ENCODE peak calls at places on chromosomes 11 and 22, in seven cellular contexts. H, S, J, N, T, Q and I are unnamed samples.

GRCh38 chr11:20501252-20501651 is 98.2 kb upstream of the SLC6A5 start:
- DNase-seq in H (no peak), S (no peak), J (no peak), N (no peak), T (no peak), Q (no peak), I (no peak)

GRCh38 chr11:104028476-104028875 is 8.0 kb upstream of the DDI1 start:
- DNase-seq in H (no peak), S (no peak), J (no peak), N (no peak), T (no peak), Q (no peak), I (no peak)

GRCh38 chr22:50585781-50586180 is 3.1 kb upstream of the CHKB start:
- DNase-seq in H (no peak), S (no peak), J (no peak), N (no peak), T (no peak), Q (no peak), I (no peak)

GRCh38 chr11:110367571-110367970 is 62.2 kb upstream of the FDX1 start:
- DNase-seq in H (no peak), S (no peak), J (no peak), N (no peak), T (no peak), Q (no peak), I (no peak)

GRCh38 chr11:56700242-56700918 is 1.5 kb downstream of the OR9G1 start:
- DNase-seq in H (no peak), S (no peak), J (no peak), N (no peak), T (no peak), Q (no peak), I (no peak)

GRCh38 chr11:87970762-87971161 is 204.5 kb downstream of the RAB38 start:
- DNase-seq in H (no peak), S (no peak), J (no peak), N (no peak), T (no peak), Q (no peak), I (no peak)

GRCh38 chr11:93652161-93652597 is 9.3 kb upstream of the CEP295 start:
- DNase-seq in H (no peak), S (no peak), J (no peak), N (peak; percentile 11), T (no peak), Q (no peak), I (no peak)

GRCh38 chr11:123143921-123144320 is 51.1 kb downstream of the CLMP start:
- DNase-seq in H (no peak), S (no peak), J (no peak), N (no peak), T (no peak), Q (no peak), I (no peak)

GRCh38 chr22:21981874-21982273 is 713 bp downstream of the TOP3B start:
- DNase-seq in H (no peak), S (no peak), J (no peak), N (no peak), T (no peak), Q (no peak), I (no peak)

GRCh38 chr11:112759418-112759817 is 201.8 kb upstream of the NCAM1 start:
- DNase-seq in H (no peak), S (no peak), J (no peak), N (no peak), T (no peak), Q (no peak), I (no peak)

GRCh38 chr11:28049338-28050216 is 58.4 kb downstream of the KIF18A start:
- DNase-seq in H (no peak), S (no peak), J (no peak), N (no peak), T (no peak), Q (no peak), I (no peak)

GRCh38 chr11:69131644-69132300 is 24.0 kb upstream of the SMIM38 start:
- DNase-seq in H (peak; percentile 70), S (no peak), J (peak; percentile 80), N (no peak), T (no peak), Q (no peak), I (peak; percentile 82)

GRCh38 chr11:66728760-66729385 is at the start of gene SPTBN2:
- DNase-seq in H (no peak), S (no peak), J (no peak), N (no peak), T (no peak), Q (no peak), I (no peak)

GRCh38 chr11:130313383-130314183 is 1.1 kb downstream of the ZBTB44 start:
- DNase-seq in H (no peak), S (no peak), J (no peak), N (no peak), T (no peak), Q (no peak), I (no peak)

GRCh38 chr22:46537946-46538815 is 761 bp upstream of the CELSR1 start:
- DNase-seq in H (no peak), S (no peak), J (no peak), N (no peak), T (no peak), Q (no peak), I (no peak)

GRCh38 chr11:64334764-64335741 is 5.0 kb upstream of the CCDC88B start:
- DNase-seq in H (no peak), S (peak; percentile 80), J (no peak), N (no peak), T (no peak), Q (no peak), I (no peak)

GRCh38 chr22:46119729-46120419 is 30.5 kb upstream of the PPARA start:
- DNase-seq in H (peak; percentile 73), S (no peak), J (no peak), N (no peak), T (no peak), Q (no peak), I (no peak)

GRCh38 chr22:42611076-42611475 is 3.6 kb downstream of the POLDIP3 start:
- DNase-seq in H (no peak), S (no peak), J (no peak), N (no peak), T (no peak), Q (no peak), I (no peak)

GRCh38 chr22:20029550-20030225 is 8.8 kb downstream of the TANGO2 start:
- DNase-seq in H (no peak), S (no peak), J (no peak), N (no peak), T (no peak), Q (no peak), I (no peak)

GRCh38 chr11:13308704-13309103 is 31.1 kb downstream of the BMAL1 start:
- DNase-seq in H (no peak), S (no peak), J (no peak), N (no peak), T (no peak), Q (no peak), I (no peak)

GRCh38 chr11:8206251-8207079 is 37.6 kb upstream of the RIC3 start:
- DNase-seq in H (peak; percentile 73), S (no peak), J (no peak), N (no peak), T (no peak), Q (no peak), I (no peak)

GRCh38 chr11:100687630-100688395 is 725 bp downstream of the ARHGAP42 start:
- DNase-seq in H (peak; percentile 58), S (no peak), J (peak; percentile 84), N (no peak), T (no peak), Q (no peak), I (peak; percentile 73)

GRCh38 chr11:68377389-68377795 is 65.0 kb downstream of the LRP5 start:
- DNase-seq in H (no peak), S (no peak), J (no peak), N (no peak), T (no peak), Q (no peak), I (no peak)

GRCh38 chr11:76761959-76762358 is 21.2 kb upstream of the TSKU start:
- DNase-seq in H (no peak), S (no peak), J (no peak), N (no peak), T (no peak), Q (no peak), I (no peak)

GRCh38 chr11:69760319-69760718 is 14.8 kb downstream of the FGF4 start:
- DNase-seq in H (no peak), S (no peak), J (no peak), N (no peak), T (no peak), Q (no peak), I (no peak)

GRCh38 chr11:36462321-36462720 is 47.8 kb downstream of the TRAF6 start:
- DNase-seq in H (no peak), S (no peak), J (no peak), N (no peak), T (no peak), Q (no peak), I (no peak)

GRCh38 chr11:18012906-18013781 is at the start of gene SERGEF:
- DNase-seq in H (peak; percentile 97), S (peak; percentile 72), J (peak; percentile 62), N (peak; percentile 91), T (peak; percentile 93), Q (peak; percentile 89), I (peak; percentile 93)

GRCh38 chr22:19125474-19126308 is 3.5 kb upstream of the DGCR2 start:
- DNase-seq in H (no peak), S (no peak), J (no peak), N (no peak), T (no peak), Q (no peak), I (no peak)

GRCh38 chr11:76835928-76836612 is 24.6 kb upstream of the ACER3 start:
- DNase-seq in H (peak; percentile 59), S (no peak), J (no peak), N (no peak), T (no peak), Q (no peak), I (no peak)

GRCh38 chr22:27534720-27535125 is 266.8 kb downstream of the MN1 start:
- DNase-seq in H (no peak), S (no peak), J (no peak), N (no peak), T (no peak), Q (no peak), I (no peak)